ENCODE peak calls at places on chromosome X, in seven cellular contexts. W is NAMALWA; B is NCI-H2081; S is activated CD4-positive, alpha-beta T cell treated with anti-CD3 and anti-CD28 coated beads for 36 hours; F is NCI-H1105; R is stimulated activated CD8-positive, alpha-beta memory T cell treated with anti-CD3 and anti-CD28 coated beads, Interleukin-15, amount 100 ng/mL, for 4 hours; T is T-helper 9 cell. M is an unnamed sample.

GRCh38 chrX:115913575-115913974 is 257.0 kb upstream of the AGTR2 start:
- DNase-seq in R (no peak), S (no peak), B (no peak), F (no peak), T (no peak), W (peak; percentile 43), M (no peak)

GRCh38 chrX:67619253-67619652 is 75.4 kb downstream of the AR start:
- DNase-seq in W (no peak), R (no peak), B (no peak), S (no peak), F (no peak), T (no peak), M (no peak)

GRCh38 chrX:153347530-153347929 is 13.6 kb downstream of the ZNF275 start:
- DNase-seq in F (no peak), R (no peak), W (no peak), B (no peak), T (no peak), S (no peak), M (no peak)

GRCh38 chrX:1813809-1814208 is 198.9 kb downstream of the ASMT start:
- DNase-seq in S (no peak), T (no peak), F (no peak), B (no peak), W (no peak), R (no peak), M (no peak)

GRCh38 chrX:31012509-31013025 is 59.3 kb downstream of the FTHL17 start:
- DNase-seq in B (no peak), W (no peak), F (no peak), T (no peak), S (no peak), R (no peak), M (no peak)

GRCh38 chrX:111353810-111354209 is 58.2 kb downstream of the DCX start:
- DNase-seq in R (no peak), F (no peak), W (no peak), S (no peak), T (no peak), B (no peak), M (no peak)

GRCh38 chrX:39527045-39527444 is 570.7 kb downstream of the BCOR start:
- DNase-seq in T (no peak), F (no peak), S (no peak), W (no peak), R (no peak), B (no peak), M (no peak)

GRCh38 chrX:100975212-100975611 is 5.7 kb downstream of the ARL13A start:
- DNase-seq in S (no peak), R (no peak), W (no peak), F (no peak), B (no peak), T (no peak), M (no peak)

GRCh38 chrX:104697264-104697663 is 131.3 kb downstream of the IL1RAPL2 start:
- DNase-seq in T (no peak), S (no peak), F (no peak), W (no peak), B (no peak), R (no peak), M (no peak)

GRCh38 chrX:10360121-10360520 is 203.3 kb downstream of the CLCN4 start:
- DNase-seq in F (no peak), S (no peak), T (no peak), W (no peak), B (peak; percentile 7), R (no peak), M (no peak)

GRCh38 chrX:74242484-74243138 is 61.4 kb upstream of the ZCCHC13 start:
- DNase-seq in B (no peak), R (no peak), F (no peak), T (no peak), W (no peak), S (no peak), M (no peak)

GRCh38 chrX:106780664-106781377 is 21.7 kb upstream of the TBC1D8B start:
- DNase-seq in S (no peak), R (no peak), W (no peak), T (no peak), B (no peak), F (no peak), M (no peak)

M was measured in HEK293T.